ENCODE peak calls at places on chromosomes 5 and 9, in four cellular contexts. V, P, L and E are unnamed samples.

GRCh38 chr5:168152660-168153059 is 138.8 kb upstream of the WWC1 start:
- DNase-seq in L (no peak), V (no peak), P (no peak), E (no peak)

GRCh38 chr9:105901514-105902109 is 207.3 kb downstream of the TMEM38B start:
- DNase-seq in L (peak; percentile 10), P (peak; percentile 60), V (peak; percentile 70), E (peak; percentile 52)

GRCh38 chr5:107384256-107384655 is 286.5 kb downstream of the EFNA5 start:
- DNase-seq in L (no peak), P (no peak), V (no peak), E (peak; percentile 60)

GRCh38 chr5:9329125-9329524 is 216.8 kb downstream of the SEMA5A start:
- DNase-seq in P (no peak), V (no peak), L (no peak), E (no peak)

GRCh38 chr5:61625682-61626620 is 293.9 kb downstream of the ZSWIM6 start:
- DNase-seq in L (peak; percentile 51), V (peak; percentile 83), P (no peak), E (peak; percentile 68)

GRCh38 chr9:2872307-2872940 is 28.5 kb upstream of the PUM3 start:
- DNase-seq in P (no peak), L (no peak), V (no peak), E (no peak)

GRCh38 chr5:134506054-134507039 is 19.1 kb upstream of the JADE2 start:
- DNase-seq in P (peak; percentile 63), V (peak; percentile 67), L (no peak), E (peak; percentile 92)

GRCh38 chr5:132385321-132386105 is 16.0 kb downstream of the SLC22A5 start:
- DNase-seq in P (no peak), L (peak; percentile 78), V (peak; percentile 59), E (peak; percentile 89)

GRCh38 chr9:114638441-114638840 is 19.2 kb downstream of the TEX53 start:
- DNase-seq in L (no peak), V (no peak), P (no peak), E (no peak)

GRCh38 chr5:158313739-158314464 is 455.0 kb upstream of the CLINT1 start:
- DNase-seq in P (no peak), V (no peak), L (no peak), E (no peak)

GRCh38 chr5:155983954-155984353 is 343.0 kb upstream of the SGCD start:
- DNase-seq in V (no peak), P (no peak), L (no peak), E (peak; percentile 86)

GRCh38 chr9:23822331-23823169 is 3.5 kb downstream of the ELAVL2 start:
- DNase-seq in V (peak; percentile 78), L (no peak), P (no peak), E (no peak)

GRCh38 chr5:53071738-53072137 is 37.8 kb downstream of the MOCS2 start:
- DNase-seq in V (no peak), P (no peak), L (no peak), E (no peak)

GRCh38 chr5:3481175-3481574 is 114.5 kb upstream of the IRX1 start:
- DNase-seq in V (no peak), L (no peak), P (no peak), E (no peak)

GRCh38 chr5:138622051-138622450 is 46.9 kb upstream of the HSPA9 start:
- DNase-seq in L (no peak), P (no peak), V (no peak), E (no peak)

GRCh38 chr5:83209963-83210362 is 132.6 kb downstream of the XRCC4 start:
- DNase-seq in L (peak; percentile 38), P (no peak), V (no peak), E (no peak)

GRCh38 chr9:16705121-16705604 is 165.3 kb downstream of the BNC2 start:
- DNase-seq in V (peak; percentile 67), L (peak; percentile 99), P (peak; percentile 8), E (peak; percentile 99)

GRCh38 chr5:53321073-53321472 is 159.4 kb upstream of the FST start:
- DNase-seq in P (no peak), L (no peak), V (no peak), E (no peak)

GRCh38 chr5:168786142-168786541 is 207.0 kb upstream of the PANK3 start:
- DNase-seq in L (no peak), V (no peak), P (no peak), E (no peak)

GRCh38 chr9:129954868-129955550 is 88.0 kb downstream of the FNBP1 start:
- DNase-seq in P (peak; percentile 40), V (no peak), L (peak; percentile 45), E (no peak)

GRCh38 chr9:82546131-82546530 is 516.8 kb downstream of the RASEF start:
- DNase-seq in V (no peak), L (no peak), P (no peak), E (no peak)

GRCh38 chr5:15499528-15500325 is at the start of gene FBXL7:
- DNase-seq in P (no peak), L (peak; percentile 81), V (peak; percentile 88), E (peak; percentile 61)

GRCh38 chr5:33973271-33973670 is 11.2 kb downstream of the SLC45A2 start:
- DNase-seq in P (no peak), V (no peak), L (no peak), E (no peak)

GRCh38 chr9:13386935-13387667 is 107.6 kb upstream of the MPDZ start:
- DNase-seq in V (no peak), P (no peak), L (no peak), E (no peak)

GRCh38 chr5:14109041-14109747 is 33.9 kb upstream of the TRIO start:
- DNase-seq in L (no peak), P (no peak), V (no peak), E (peak; percentile 33)

GRCh38 chr9:113705938-113706519 is 170.1 kb upstream of the ZNF618 start:
- DNase-seq in P (no peak), L (peak; percentile 33), V (no peak), E (no peak)

GRCh38 chr9:127786773-127787123 is 914 bp downstream of the CDK9 start:
- DNase-seq in V (no peak), P (no peak), L (peak; percentile 44), E (no peak)

GRCh38 chr5:134545070-134545868 is 19.8 kb downstream of the JADE2 start:
- DNase-seq in V (no peak), L (no peak), P (no peak), E (no peak)

GRCh38 chr5:124935060-124935459 is 188.6 kb upstream of the ZNF608 start:
- DNase-seq in V (no peak), L (no peak), P (no peak), E (no peak)

GRCh38 chr9:83431470-83432060 is 106.6 kb downstream of the FRMD3 start:
- DNase-seq in V (no peak), L (peak; percentile 59), P (no peak), E (peak; percentile 26)

GRCh38 chr5:102759700-102760099 is 4.6 kb downstream of the PAM start:
- DNase-seq in L (no peak), P (no peak), V (no peak), E (no peak)

GRCh38 chr9:33466565-33467495 is 6.9 kb downstream of the NOL6 start:
- DNase-seq in L (peak; percentile 38), V (peak; percentile 96), P (peak; percentile 60), E (peak; percentile 75)

GRCh38 chr5:148687427-148687826 is 33.1 kb upstream of the HTR4 start:
- DNase-seq in V (peak; percentile 53), P (peak; percentile 72), L (peak; percentile 58), E (peak; percentile 59)

GRCh38 chr5:161382702-161383101 is 163.8 kb downstream of the GABRB2 start:
- DNase-seq in P (no peak), V (no peak), L (no peak), E (no peak)

GRCh38 chr5:79850316-79850822 is 140.7 kb downstream of the MTX3 start:
- DNase-seq in P (no peak), V (peak; percentile 17), L (no peak), E (no peak)

GRCh38 chr9:37026085-37026935 is 7.8 kb downstream of the PAX5 start:
- DNase-seq in P (no peak), L (no peak), V (peak; percentile 77), E (no peak)

GRCh38 chr9:99103505-99103904 is 1.4 kb upstream of the TGFBR1 start:
- DNase-seq in L (no peak), V (no peak), P (no peak), E (peak; percentile 18)

GRCh38 chr5:157994271-157994691 is 135.3 kb upstream of the CLINT1 start:
- DNase-seq in P (no peak), V (no peak), L (no peak), E (no peak)

GRCh38 chr5:181168595-181169118 is 21.3 kb downstream of the OR2V2 start:
- DNase-seq in V (no peak), L (no peak), P (peak; percentile 32), E (no peak)

GRCh38 chr5:181167814-181168488 is 20.6 kb downstream of the OR2V2 start:
- DNase-seq in P (peak; percentile 72), L (no peak), V (peak; percentile 96), E (peak; percentile 70)

GRCh38 chr5:181171782-181172181 is 24.4 kb downstream of the OR2V2 start:
- DNase-seq in L (no peak), V (no peak), P (no peak), E (no peak)

GRCh38 chr5:181170996-181171395 is 23.6 kb downstream of the OR2V2 start:
- DNase-seq in P (no peak), L (no peak), V (no peak), E (no peak)

GRCh38 chr5:181170237-181170830 is 22.9 kb downstream of the OR2V2 start:
- DNase-seq in V (no peak), P (peak; percentile 50), L (no peak), E (no peak)
- TF ChIP-seq JUN in V (no peak), P (no peak), L (no peak), E (no peak)

GRCh38 chr5:44943637-44944036 is 134.9 kb downstream of the MRPS30 start:
- DNase-seq in P (no peak), L (no peak), V (no peak), E (no peak)
- TF ChIP-seq JUN in P (no peak), L (no peak), V (no peak), E (no peak)

GRCh38 chr9:75451505-75451904 is 363.2 kb downstream of the OSTF1 start:
- DNase-seq in V (no peak), P (no peak), L (no peak), E (no peak)
- TF ChIP-seq JUN in V (no peak), P (no peak), L (no peak), E (no peak)

DNA sequence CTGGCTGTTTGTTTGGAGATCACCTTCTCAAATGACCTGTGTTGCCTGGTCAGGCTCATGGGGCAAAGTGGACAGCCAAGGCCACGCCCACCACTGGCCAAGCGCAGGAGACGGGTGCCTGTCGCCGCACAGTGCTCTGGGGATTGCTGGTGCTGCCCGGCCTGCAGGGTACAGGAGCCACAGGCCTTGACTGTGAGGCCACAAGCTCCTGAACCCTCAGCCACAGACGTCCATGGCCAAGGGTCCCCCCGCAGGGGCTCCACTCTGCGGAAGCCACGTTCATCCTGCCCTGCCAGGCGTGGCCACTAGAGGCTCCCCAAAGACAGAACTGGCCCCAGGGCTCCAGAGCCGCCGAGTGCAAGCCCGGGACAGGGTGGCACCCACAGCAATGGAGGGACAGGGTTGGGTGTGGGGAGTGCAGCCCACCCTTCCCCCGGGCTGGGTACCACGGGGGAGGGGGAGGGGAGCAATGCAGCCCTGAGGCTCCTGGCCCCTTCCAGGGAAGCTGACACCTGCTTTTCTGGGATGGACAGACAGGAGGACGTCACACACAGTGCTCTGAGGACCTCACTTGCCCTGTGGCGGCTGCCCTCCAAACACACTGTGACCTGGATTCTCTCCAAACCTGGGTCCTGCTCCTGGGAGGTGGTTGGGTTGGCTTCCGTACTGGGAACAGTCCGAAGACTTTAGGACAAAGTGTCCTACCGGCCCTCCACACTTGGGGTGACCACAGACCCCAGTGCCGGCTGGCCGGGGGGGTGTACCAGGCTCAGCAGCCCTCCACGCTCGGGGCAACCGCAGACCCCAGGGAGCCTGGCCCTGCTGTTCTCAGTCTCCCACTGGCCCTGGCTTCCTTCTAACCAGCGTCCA is 21.5 kb downstream of the TPPP start:
- DNase-seq in V (peak; percentile 90), P (peak; percentile 79), L (peak; percentile 52), E (peak; percentile 75)
- TF ChIP-seq JUN in V (no peak), P (no peak), L (no peak), E (no peak)